ENCODE peak calls at places on chromosomes 4 and X, in four cellular contexts. M is GM12891, E is lower leg skin, X is sigmoid colon. D is an unnamed sample.

GRCh38 chr4:119300072-119300387 is 21.9 kb downstream of the FABP2 start:
- DNase-seq in M (no peak), E (peak; percentile 49), X (peak; percentile 78), D (no peak)

GRCh38 chrX:118179161-118179560 is 62.6 kb upstream of the KLHL13 start:
- DNase-seq in M (no peak), E (no peak), X (no peak), D (no peak)

GRCh38 chr4:95165926-95166524 is 382.7 kb downstream of the UNC5C start:
- DNase-seq in M (peak; percentile 14), E (no peak), X (no peak), D (peak; percentile 4)

GRCh38 chr4:143489116-143489515 is 24.4 kb upstream of the SMARCA5 start:
- DNase-seq in M (no peak), E (no peak), X (no peak), D (no peak)

GRCh38 chr4:158033416-158033863 is 139.4 kb downstream of the GASK1B start:
- DNase-seq in M (no peak), E (no peak), X (no peak), D (no peak)

GRCh38 chr4:88138561-88138960 is 19.9 kb downstream of the ABCG2 start:
- DNase-seq in M (no peak), E (no peak), X (no peak), D (no peak)

GRCh38 chr4:7384929-7385890 is 49.5 kb downstream of the PSAPL1 start:
- DNase-seq in M (no peak), E (no peak), X (peak; percentile 55), D (no peak)

GRCh38 chr4:98627883-98628282 is 30.5 kb downstream of the TSPAN5 start:
- DNase-seq in M (no peak), E (no peak), X (no peak), D (no peak)

GRCh38 chr4:56727150-56727549 is 46.1 kb upstream of the HOPX start:
- DNase-seq in M (no peak), E (no peak), X (no peak), D (no peak)

GRCh38 chr4:40264497-40264896 is 67.7 kb downstream of the RHOH start:
- DNase-seq in M (no peak), E (no peak), X (no peak), D (no peak)

GRCh38 chr4:173736840-173737239 is 206.8 kb upstream of the HAND2 start:
- DNase-seq in M (no peak), E (no peak), X (no peak), D (no peak)

GRCh38 chr4:168831919-168832745 is 177.9 kb downstream of the CBR4 start:
- DNase-seq in M (peak; percentile 63), E (peak; percentile 77), X (peak; percentile 96), D (peak; percentile 65)

GRCh38 chrX:9530848-9531274 is 66.0 kb downstream of the TBL1X start:
- DNase-seq in M (peak; percentile 36), E (peak; percentile 27), X (peak; percentile 78), D (peak; percentile 30)

GRCh38 chrX:150844016-150844415 is 54.5 kb downstream of the CD99L2 start:
- DNase-seq in M (no peak), E (no peak), X (no peak), D (no peak)

GRCh38 chrX:10769165-10769564 is 148.8 kb upstream of the MID1 start:
- DNase-seq in M (peak; percentile 1), E (no peak), X (no peak), D (no peak)

GRCh38 chrX:17046478-17047097 is 100.1 kb downstream of the REPS2 start:
- DNase-seq in M (peak; percentile 5), E (peak; percentile 41), X (peak; percentile 75), D (peak; percentile 9)

GRCh38 chr4:119785963-119786362 is 157.4 kb upstream of the PDE5A start:
- DNase-seq in M (no peak), E (no peak), X (no peak), D (no peak)

GRCh38 chr4:155889036-155889793 is 14.3 kb upstream of the TDO2 start:
- DNase-seq in M (no peak), E (peak; percentile 26), X (no peak), D (no peak)

GRCh38 chr4:82431831-82432230 is 1.4 kb downstream of the ENOPH1 start:
- DNase-seq in M (no peak), E (no peak), X (no peak), D (no peak)

GRCh38 chr4:103786014-103786413 is 66.2 kb upstream of the TACR3 start:
- DNase-seq in M (peak; percentile 1), E (no peak), X (no peak), D (peak; percentile 9)

GRCh38 chrX:123424546-123424945 is 240.5 kb downstream of the GRIA3 start:
- DNase-seq in M (no peak), E (no peak), X (no peak), D (no peak)

GRCh38 chrX:100695302-100695701 is 36.6 kb downstream of the SYTL4 start:
- DNase-seq in M (no peak), E (no peak), X (no peak), D (no peak)

GRCh38 chrX:36978886-36979285 is 29.3 kb upstream of the FAM47C start:
- DNase-seq in M (no peak), E (no peak), X (no peak), D (no peak)

GRCh38 chr4:33334416-33334815 is 2614.2 kb downstream of the PCDH7 start:
- DNase-seq in M (no peak), E (no peak), X (no peak), D (no peak)

GRCh38 chrX:119696251-119696890 is 3.4 kb upstream of the SEPTIN6 start:
- DNase-seq in M (no peak), E (no peak), X (no peak), D (no peak)

GRCh38 chr4:76680934-76681333 is 217.0 kb downstream of the SOWAHB start:
- DNase-seq in M (no peak), E (no peak), X (no peak), D (no peak)

GRCh38 chrX:135425566-135425965 is 3.8 kb downstream of the SMIM10L2A start:
- DNase-seq in M (no peak), E (no peak), X (no peak), D (no peak)

GRCh38 chr4:182074842-182075241 is 168.4 kb upstream of the TENM3 start:
- DNase-seq in M (no peak), E (no peak), X (no peak), D (no peak)

GRCh38 chrX:131746491-131746968 is 202.7 kb downstream of the OR13H1 start:
- DNase-seq in M (no peak), E (no peak), X (peak; percentile 93), D (peak; percentile 13)

DNA sequence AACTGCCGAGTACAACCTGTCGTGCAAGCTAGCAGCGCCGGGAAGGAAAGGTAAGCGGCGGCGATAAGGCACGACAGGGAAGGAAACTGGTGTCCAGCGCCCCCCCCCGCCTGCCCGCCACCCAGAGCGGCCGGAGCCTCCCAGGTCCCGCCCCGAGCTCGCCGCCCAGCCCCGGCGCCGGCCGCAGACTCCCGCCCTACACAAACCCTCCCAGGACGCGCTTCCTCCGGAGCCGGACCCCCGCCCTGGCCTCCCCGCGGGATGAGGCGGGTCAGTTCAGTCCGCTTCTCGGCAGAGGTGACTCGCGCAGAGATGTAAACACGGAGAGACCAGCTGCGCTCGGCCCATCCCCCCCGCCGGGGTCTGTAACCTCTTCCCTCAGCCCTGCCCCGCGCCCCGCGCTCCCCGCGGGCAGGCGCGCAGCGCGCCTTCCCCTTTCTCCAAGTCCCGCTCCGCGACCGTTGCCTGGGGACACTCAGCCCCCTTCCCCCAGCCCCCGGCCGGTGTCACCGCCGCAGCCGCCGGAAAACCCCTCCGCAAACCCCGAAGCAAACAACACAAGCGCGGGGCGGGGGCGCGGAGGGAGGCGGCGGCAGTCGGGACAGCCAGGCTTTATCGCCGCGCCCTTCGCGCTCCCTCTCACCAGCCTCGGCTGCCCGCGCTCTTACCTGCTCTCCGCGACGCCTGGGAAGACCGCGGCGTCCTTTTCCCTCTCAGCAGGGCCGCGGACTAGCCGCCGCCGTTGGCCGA is 544 bp downstream of the ELF2 start:
- DNase-seq in M (no peak), E (peak; percentile 80), X (peak; percentile 92), D (peak; percentile 35)
- TF ChIP-seq POLR2A in M (no peak), E (no peak), X (peak; percentile 53), D (peak; percentile 21)

DNA sequence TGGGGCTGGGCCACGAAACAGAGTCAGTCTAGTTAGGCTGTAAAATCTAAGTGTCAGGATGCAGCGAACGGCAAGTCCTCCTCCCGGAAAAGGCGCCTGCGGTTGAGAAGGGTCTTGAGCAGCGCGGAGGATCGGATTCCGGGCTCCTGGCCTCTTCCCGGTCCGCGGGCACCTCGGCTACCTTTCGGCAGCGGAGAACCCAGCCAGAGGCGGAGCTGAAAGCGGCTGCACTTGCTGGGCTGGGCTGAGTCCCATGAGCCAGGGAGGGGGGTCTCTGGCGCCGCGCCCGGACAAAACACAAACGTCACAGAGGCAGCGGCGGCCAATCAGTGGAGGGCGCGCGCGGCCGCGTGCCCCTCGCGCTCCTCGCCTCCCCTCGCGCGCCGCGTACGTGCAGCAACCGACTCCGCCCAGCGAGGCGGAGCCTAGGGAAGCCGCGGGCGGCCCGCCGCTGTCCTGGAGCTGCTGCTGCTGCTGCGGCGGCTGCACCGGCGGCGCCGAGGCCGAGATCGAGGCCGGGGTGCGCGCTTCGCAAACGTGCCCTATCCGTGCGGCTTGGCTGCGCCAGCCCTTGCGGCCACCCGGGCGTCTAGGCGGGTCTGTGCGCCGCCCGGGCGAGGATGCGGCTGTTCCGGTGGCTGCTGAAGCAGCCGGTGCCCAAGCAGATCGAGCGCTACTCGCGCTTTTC is at the start of gene PDK3:
- DNase-seq in M (peak; percentile 56), E (peak; percentile 74), X (peak; percentile 96), D (peak; percentile 38)
- TF ChIP-seq POLR2A in M (no peak), E (no peak), X (peak; percentile 40), D (peak; percentile 73)

GRCh38 chrX:49041683-49042529 is 1.3 kb downstream of the TFE3 start:
- DNase-seq in M (no peak), E (no peak), X (no peak), D (no peak)

GRCh38 chrX:49042581-49043219 is 457 bp downstream of the TFE3 start:
- DNase-seq in M (no peak), E (no peak), X (no peak), D (no peak)

GRCh38 chrX:49040376-49040955 is 2.7 kb downstream of the TFE3 start:
- DNase-seq in M (no peak), E (no peak), X (no peak), D (no peak)

GRCh38 chrX:49043220-49043986 is at the start of gene TFE3:
- DNase-seq in M (peak; percentile 71), E (peak; percentile 99), X (peak; percentile 99), D (peak; percentile 54)

DNA sequence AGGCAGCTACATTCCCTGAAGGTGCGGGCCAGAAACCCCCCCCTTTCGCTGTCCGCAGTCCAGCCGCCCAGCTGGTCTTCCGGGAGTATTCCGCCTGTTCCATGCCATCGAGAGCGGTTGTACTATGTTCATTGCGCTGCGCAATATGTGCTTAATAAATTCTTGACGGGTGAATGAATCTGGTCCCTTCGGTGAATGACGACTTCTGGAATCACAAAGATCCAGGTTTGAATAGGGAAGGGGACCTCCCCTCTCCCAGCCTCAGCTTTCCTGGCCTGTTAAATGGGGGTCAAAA is 777 bp upstream of the TFE3 start:
- DNase-seq in M (no peak), E (no peak), X (no peak), D (no peak)
- TF ChIP-seq POLR2A in M (no peak), E (no peak), X (no peak), D (no peak)

GRCh38 chrX:154547245-154548027 is at the start of gene IKBKG:
- DNase-seq in M (peak; percentile 80), E (peak; percentile 85), X (peak; percentile 96), D (peak; percentile 87)
- TF ChIP-seq POLR2A in M (peak; percentile 1), E (no peak), X (peak; percentile 35), D (no peak)

DNA sequence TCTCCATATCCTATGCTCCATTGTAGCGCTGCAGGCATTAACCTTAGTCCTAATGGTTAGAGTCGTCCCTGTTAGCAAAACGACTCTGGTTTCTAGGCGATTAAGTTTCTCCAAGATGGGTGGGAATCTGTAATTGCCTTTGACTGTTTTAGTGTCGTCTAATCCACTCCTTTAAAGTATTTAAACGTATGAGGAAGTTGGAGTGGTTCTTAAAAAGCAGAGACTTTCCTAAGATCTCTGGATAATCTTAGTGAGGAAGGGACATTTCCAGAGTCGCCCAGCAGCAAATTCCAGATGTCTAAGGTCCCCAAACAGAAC is 285 bp downstream of the MRPS18C start:
- DNase-seq in M (no peak), E (no peak), X (no peak), D (no peak)
- TF ChIP-seq POLR2A in M (no peak), E (no peak), X (no peak), D (no peak)